ENCODE peak calls at places on chromosomes 12 and 14, in six cellular contexts. One of them, this sample, is unnamed. For H3K4me1 and H3K9me3, the result is how much of the 10 kb centered on the place peaks cover.

GRCh38 chr14:91119556-91120311 is 5.9 kb downstream of the DGLUCY start:
- DNase-seq in SK-N-SH: no peak
- DNase-seq in sigmoid colon: no peak
- DNase-seq in osteoblast: peak
- DNase-seq in stomach: peak
- DNase-seq in upper lobe of right lung: no peak
- DNase-seq in this sample: no peak

GRCh38 chr12:29343022-29343799 is 37.8 kb downstream of the ERGIC2 start:
- DNase-seq in sigmoid colon: no peak
- DNase-seq in stomach: no peak
- DNase-seq in osteoblast: no peak
- DNase-seq in upper lobe of right lung: no peak
- DNase-seq in SK-N-SH: no peak
- DNase-seq in this sample: no peak

GRCh38 chr12:123532808-123533649 is 490 bp downstream of the RILPL1 start:
- DNase-seq in stomach: peak
- DNase-seq in upper lobe of right lung: peak
- DNase-seq in osteoblast: peak
- DNase-seq in sigmoid colon: peak
- DNase-seq in SK-N-SH: no peak
- DNase-seq in this sample: peak

GRCh38 chr12:65327207-65328076 is 49.0 kb downstream of the MSRB3 start:
- DNase-seq in sigmoid colon: peak
- DNase-seq in upper lobe of right lung: no peak
- DNase-seq in osteoblast: no peak
- DNase-seq in SK-N-SH: no peak
- DNase-seq in stomach: no peak
- DNase-seq in this sample: no peak

GRCh38 chr14:79668941-79669340 is 542.4 kb downstream of the DIO2 start:
- DNase-seq in SK-N-SH: no peak
- DNase-seq in sigmoid colon: no peak
- DNase-seq in stomach: no peak
- DNase-seq in upper lobe of right lung: no peak
- DNase-seq in osteoblast: no peak
- DNase-seq in this sample: no peak

GRCh38 chr14:81516941-81517797 is 16.5 kb downstream of the SEL1L start:
- DNase-seq in osteoblast: peak
- DNase-seq in sigmoid colon: peak
- DNase-seq in upper lobe of right lung: no peak
- DNase-seq in SK-N-SH: no peak
- DNase-seq in stomach: no peak
- DNase-seq in this sample: no peak

GRCh38 chr12:114293571-114294302 is 112.2 kb downstream of the TBX5 start:
- DNase-seq in SK-N-SH: no peak
- DNase-seq in stomach: no peak
- DNase-seq in sigmoid colon: no peak
- DNase-seq in upper lobe of right lung: no peak
- DNase-seq in osteoblast: no peak
- DNase-seq in this sample: no peak

GRCh38 chr12:82470906-82471512 is 112.7 kb downstream of the METTL25 start:
- DNase-seq in SK-N-SH: no peak
- DNase-seq in osteoblast: no peak
- DNase-seq in stomach: no peak
- DNase-seq in upper lobe of right lung: no peak
- DNase-seq in sigmoid colon: no peak
- DNase-seq in this sample: no peak

GRCh38 chr12:19423531-19423930 is 15.8 kb upstream of the AEBP2 start:
- DNase-seq in upper lobe of right lung: no peak
- DNase-seq in SK-N-SH: no peak
- DNase-seq in sigmoid colon: no peak
- DNase-seq in osteoblast: no peak
- DNase-seq in stomach: no peak
- DNase-seq in this sample: no peak

GRCh38 chr14:89617471-89618291 is 200.6 kb upstream of the FOXN3 start:
- DNase-seq in sigmoid colon: no peak
- DNase-seq in stomach: peak
- DNase-seq in osteoblast: peak
- DNase-seq in SK-N-SH: peak
- DNase-seq in upper lobe of right lung: no peak
- DNase-seq in this sample: no peak

DNA sequence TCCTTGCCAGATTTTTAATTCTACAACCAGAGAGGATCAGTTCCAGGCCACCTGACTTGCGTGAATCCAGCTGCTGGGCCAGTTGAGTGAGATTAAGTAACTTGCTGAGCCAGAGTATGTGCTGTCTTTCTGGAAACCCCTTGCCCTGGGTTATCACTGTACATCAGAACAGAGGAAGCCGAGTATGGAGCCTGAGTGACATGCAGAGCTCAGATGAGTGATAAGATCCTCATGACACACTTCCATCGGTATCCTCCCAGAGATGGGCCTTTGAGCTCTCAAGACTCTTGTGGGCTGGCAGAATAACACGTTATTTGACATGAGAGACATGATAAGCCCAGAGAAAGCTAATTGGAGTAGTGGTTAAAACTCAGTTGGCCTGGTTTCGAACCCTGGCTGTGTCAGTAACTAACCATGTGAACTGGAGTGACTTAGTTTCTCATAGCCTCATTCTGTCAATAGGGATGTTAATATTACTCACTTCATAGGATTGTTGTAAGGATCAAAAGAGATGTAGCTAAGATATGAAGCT is 388.1 kb downstream of the ZFP36L1 start:
- DNase-seq in SK-N-SH: no peak
- DNase-seq in stomach: no peak
- DNase-seq in sigmoid colon: no peak
- DNase-seq in upper lobe of right lung: no peak
- DNase-seq in osteoblast: no peak
- DNase-seq in this sample: no peak
- H3K4me1 ChIP-seq in SK-N-SH: under half
- H3K4me1 ChIP-seq in stomach: under half
- H3K4me1 ChIP-seq in sigmoid colon: under half
- H3K4me1 ChIP-seq in upper lobe of right lung: under half
- H3K4me1 ChIP-seq in osteoblast: under half
- H3K4me1 ChIP-seq in this sample: under half

GRCh38 chr12:108563804-108564151 is 1.4 kb downstream of the ISCU start:
- DNase-seq in stomach: no peak
- DNase-seq in sigmoid colon: no peak
- DNase-seq in SK-N-SH: no peak
- DNase-seq in upper lobe of right lung: no peak
- DNase-seq in osteoblast: no peak
- DNase-seq in this sample: no peak
- TF ChIP-seq CTCF in stomach: peak
- TF ChIP-seq CTCF in sigmoid colon: no peak
- TF ChIP-seq CTCF in SK-N-SH: no peak
- TF ChIP-seq CTCF in upper lobe of right lung: no peak
- TF ChIP-seq CTCF in osteoblast: no peak
- TF ChIP-seq CTCF in this sample: no peak

DNA sequence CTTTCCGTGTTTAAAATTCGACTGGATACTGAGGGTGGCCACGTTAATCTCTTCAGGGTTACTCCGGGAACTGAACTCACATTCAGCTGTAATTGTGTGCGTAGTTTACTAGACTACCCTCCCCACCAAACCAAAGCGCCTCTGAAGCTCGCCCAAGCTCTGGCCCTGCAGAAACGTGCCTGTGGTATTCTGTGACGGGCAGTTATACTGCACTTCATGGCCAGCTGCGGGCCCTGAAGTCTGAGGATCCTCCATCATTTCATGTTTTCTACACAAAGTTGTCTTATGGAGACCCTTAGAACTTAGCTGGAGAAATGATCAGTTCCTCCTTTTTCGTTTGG is 688 bp downstream of the ZNF26 start:
- DNase-seq in SK-N-SH: no peak
- DNase-seq in sigmoid colon: no peak
- DNase-seq in osteoblast: peak
- DNase-seq in stomach: no peak
- DNase-seq in upper lobe of right lung: no peak
- DNase-seq in this sample: no peak
- H3K9me3 ChIP-seq in SK-N-SH: under half
- H3K9me3 ChIP-seq in sigmoid colon: under half
- H3K9me3 ChIP-seq in osteoblast: under half
- H3K9me3 ChIP-seq in stomach: under half
- H3K9me3 ChIP-seq in upper lobe of right lung: under half
- H3K9me3 ChIP-seq in this sample: under half

DNA sequence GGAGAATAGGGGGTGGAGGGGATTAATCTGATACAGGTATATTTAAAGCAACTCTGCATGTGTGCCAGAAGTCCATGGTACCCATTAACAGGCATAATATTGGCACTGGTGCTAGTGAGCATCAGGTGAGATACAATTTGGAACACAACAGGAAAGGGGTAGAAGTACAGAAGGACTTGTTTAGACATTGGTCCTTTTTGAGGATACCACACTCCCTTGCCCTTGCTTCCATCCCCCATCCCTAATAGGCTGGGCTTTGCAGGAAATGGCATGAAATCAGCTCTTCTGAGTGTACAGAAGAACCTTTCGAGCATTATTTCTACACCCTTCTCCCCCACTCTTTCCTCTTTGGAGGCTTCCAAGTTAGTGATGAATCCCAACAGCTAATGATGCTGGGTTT is 16.4 kb downstream of the PCBP2 start:
- DNase-seq in stomach: no peak
- DNase-seq in upper lobe of right lung: no peak
- DNase-seq in sigmoid colon: no peak
- DNase-seq in osteoblast: no peak
- DNase-seq in SK-N-SH: no peak
- DNase-seq in this sample: no peak
- H3K4me1 ChIP-seq in stomach: under half
- H3K4me1 ChIP-seq in upper lobe of right lung: under half
- H3K4me1 ChIP-seq in sigmoid colon: under half
- H3K4me1 ChIP-seq in osteoblast: under half
- H3K4me1 ChIP-seq in SK-N-SH: under half
- H3K4me1 ChIP-seq in this sample: under half

DNA sequence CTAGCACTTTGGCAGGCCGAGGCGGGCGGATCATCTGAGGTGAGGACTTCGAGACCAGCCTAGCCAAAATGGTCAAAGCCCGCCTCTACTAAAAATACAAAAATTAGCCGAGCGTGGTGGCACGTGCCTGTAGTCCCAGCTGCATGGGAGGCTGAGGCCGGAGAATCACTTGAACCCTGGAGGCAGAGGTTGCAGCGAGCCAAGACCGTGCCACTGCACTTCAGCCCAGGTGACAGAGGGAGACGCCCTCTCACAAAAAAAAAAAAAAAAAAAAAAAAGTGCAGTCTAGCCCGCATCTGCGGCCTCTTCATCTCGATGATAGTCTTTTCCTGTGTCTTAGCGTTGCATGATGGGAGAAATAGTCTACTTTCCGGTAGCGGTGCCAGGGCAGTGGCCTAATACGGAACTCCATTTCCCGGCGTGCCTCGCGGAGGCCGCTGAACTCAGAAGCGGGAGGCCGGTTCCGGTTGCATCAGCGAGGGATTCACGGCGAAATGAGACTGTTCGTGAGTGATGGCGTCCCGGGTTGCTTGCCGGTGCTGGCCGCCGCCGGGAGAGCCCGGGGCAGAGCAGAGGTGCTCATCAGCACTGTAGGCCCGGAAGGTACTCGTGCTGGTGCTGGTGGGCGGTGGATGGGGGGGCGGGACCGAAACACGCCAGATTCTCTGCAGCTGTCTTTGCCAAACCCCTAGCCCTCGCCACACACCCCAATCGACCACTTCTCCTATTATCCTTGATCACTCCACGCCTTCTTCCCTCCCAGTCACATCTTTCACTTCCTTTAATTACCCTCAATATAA is at the start of gene MARS1:
- DNase-seq in osteoblast: peak
- DNase-seq in SK-N-SH: peak
- DNase-seq in sigmoid colon: peak
- DNase-seq in upper lobe of right lung: peak
- DNase-seq in stomach: peak
- DNase-seq in this sample: peak
- TF ChIP-seq CTCF in osteoblast: no peak
- TF ChIP-seq CTCF in SK-N-SH: peak
- TF ChIP-seq CTCF in sigmoid colon: no peak
- TF ChIP-seq CTCF in upper lobe of right lung: no peak
- TF ChIP-seq CTCF in stomach: no peak
- TF ChIP-seq CTCF in this sample: no peak

GRCh38 chr12:34391771-34392581 is 369.7 kb downstream of the ALG10 start:
- DNase-seq in sigmoid colon: peak
- DNase-seq in SK-N-SH: no peak
- DNase-seq in osteoblast: peak
- DNase-seq in upper lobe of right lung: peak
- DNase-seq in stomach: peak
- DNase-seq in this sample: peak
- H3K9me3 ChIP-seq in sigmoid colon: under half
- H3K9me3 ChIP-seq in SK-N-SH: under half
- H3K9me3 ChIP-seq in osteoblast: under half
- H3K9me3 ChIP-seq in upper lobe of right lung: under half
- H3K9me3 ChIP-seq in stomach: half or more
- H3K9me3 ChIP-seq in this sample: under half

DNA sequence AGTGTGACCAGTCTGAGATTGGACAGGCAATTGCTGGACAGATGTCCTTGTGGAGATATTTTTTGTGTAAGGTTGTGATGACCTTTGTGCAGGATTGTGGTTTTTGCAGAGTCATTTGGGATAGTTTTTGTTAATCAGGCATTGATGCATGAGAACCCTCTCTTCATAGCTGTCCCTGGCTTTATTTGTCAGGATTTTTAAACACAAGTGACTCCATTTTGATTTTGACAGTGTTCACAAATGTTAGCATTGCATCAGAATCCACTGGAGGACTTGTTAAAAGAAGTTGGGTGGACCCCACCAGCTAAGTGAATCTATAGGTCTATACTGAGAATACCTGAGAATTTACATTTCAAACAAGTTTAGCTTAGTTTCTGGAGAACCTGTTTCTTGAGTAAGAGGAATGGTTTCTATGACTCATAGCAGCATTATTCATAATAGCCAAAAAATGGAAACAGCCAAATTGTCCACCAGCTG is 11.8 kb downstream of the FNTB start:
- DNase-seq in sigmoid colon: no peak
- DNase-seq in stomach: no peak
- DNase-seq in osteoblast: no peak
- DNase-seq in SK-N-SH: no peak
- DNase-seq in upper lobe of right lung: no peak
- DNase-seq in this sample: no peak
- H3K4me1 ChIP-seq in sigmoid colon: under half
- H3K4me1 ChIP-seq in stomach: under half
- H3K4me1 ChIP-seq in osteoblast: under half
- H3K4me1 ChIP-seq in SK-N-SH: under half
- H3K4me1 ChIP-seq in upper lobe of right lung: under half
- H3K4me1 ChIP-seq in this sample: under half

DNA sequence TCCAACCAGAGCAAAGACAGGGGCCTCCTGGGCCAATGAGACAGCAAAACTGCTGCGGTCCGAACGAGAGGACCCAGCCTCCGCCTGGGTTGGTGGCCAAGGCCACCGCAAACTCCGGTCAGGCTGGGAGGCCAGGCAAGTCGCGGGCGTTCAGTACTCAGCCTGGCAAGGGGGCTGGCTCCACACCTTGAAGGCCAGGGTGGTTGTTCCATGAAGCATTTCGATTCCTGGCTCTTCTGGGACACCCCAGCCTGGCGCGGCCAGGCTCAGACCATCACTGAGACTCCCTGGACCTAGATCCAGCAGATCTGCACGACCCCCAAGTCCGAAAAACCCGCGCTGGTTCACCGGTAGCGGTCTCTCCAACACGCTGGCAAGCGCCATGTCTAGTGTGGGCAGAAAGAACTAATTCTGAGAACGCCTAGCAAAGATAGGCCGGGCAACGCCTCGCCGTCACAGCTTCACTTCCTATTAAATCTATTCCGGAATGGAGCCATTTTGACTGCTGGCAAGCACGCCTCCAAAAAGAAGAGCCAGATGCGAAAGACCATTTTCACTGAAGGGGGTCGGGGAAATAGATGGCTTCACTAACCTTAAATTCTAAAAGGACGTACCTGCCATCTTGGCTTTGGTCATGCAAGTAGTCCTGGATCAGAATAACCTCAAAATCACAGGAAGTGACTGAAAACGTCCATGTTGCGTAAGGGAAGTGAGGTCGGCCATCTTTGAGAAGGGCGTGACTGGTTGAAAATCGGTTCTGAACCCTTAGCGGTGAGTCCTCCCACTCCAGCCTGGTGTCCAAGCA is at the start of gene PSMB5:
- DNase-seq in SK-N-SH: peak
- DNase-seq in upper lobe of right lung: peak
- DNase-seq in stomach: peak
- DNase-seq in sigmoid colon: peak
- DNase-seq in osteoblast: peak
- DNase-seq in this sample: peak
- TF ChIP-seq CTCF in SK-N-SH: no peak
- TF ChIP-seq CTCF in upper lobe of right lung: no peak
- TF ChIP-seq CTCF in stomach: peak
- TF ChIP-seq CTCF in sigmoid colon: no peak
- TF ChIP-seq CTCF in osteoblast: no peak
- TF ChIP-seq CTCF in this sample: peak